ENCODE peak calls at places on chromosomes 16 and 17, in eight cellular contexts. K, H, Y, E, Z, L, I and N are unnamed samples. For H3K4me1 and H3K36me3, the result is how much of the 10 kb centered on the place peaks cover.

GRCh38 chr17:10177921-10178788 is 20.3 kb downstream of the GAS7 start:
- DNase-seq in E (peak), I (no peak), H (no peak), K (no peak), Z (no peak), Y (no peak), L (peak), N (no peak)

GRCh38 chr17:7932949-7933348 is 943 bp downstream of the CNTROB start:
- DNase-seq in Z (peak), E (peak), L (peak), I (no peak), K (peak), Y (no peak), H (no peak), N (peak)

GRCh38 chr16:14121135-14121534 is 50.0 kb downstream of the MRTFB start:
- DNase-seq in Y (no peak), K (no peak), H (no peak), Z (no peak), E (no peak), L (no peak), I (no peak), N (no peak)

GRCh38 chr17:17300624-17301568 is 2.3 kb upstream of the NT5M start:
- DNase-seq in E (peak), L (peak), H (peak), Z (peak), Y (no peak), K (peak), I (peak), N (peak)

GRCh38 chr17:17109896-17110295 is 67.6 kb downstream of the MPRIP start:
- DNase-seq in Y (peak), I (no peak), E (no peak), K (peak), H (no peak), L (no peak), Z (peak), N (peak)

GRCh38 chr16:73171380-73171779 is 123.5 kb upstream of the ZFHX3 start:
- DNase-seq in L (no peak), K (peak), I (no peak), E (no peak), Y (no peak), H (no peak), Z (no peak), N (no peak)

GRCh38 chr17:73628642-73629552 is 15.3 kb downstream of the SDK2 start:
- DNase-seq in I (no peak), E (no peak), H (no peak), K (no peak), L (no peak), Y (no peak), Z (no peak), N (no peak)

GRCh38 chr17:78314683-78315354 is 45.1 kb downstream of the SOCS3 start:
- DNase-seq in H (no peak), L (no peak), I (no peak), E (no peak), Y (no peak), K (no peak), Z (no peak), N (no peak)

GRCh38 chr17:11981862-11982261 is 15.4 kb downstream of the ZNF18 start:
- DNase-seq in E (no peak), K (no peak), I (no peak), L (no peak), Y (no peak), H (no peak), Z (no peak), N (no peak)

GRCh38 chr17:17506893-17507464 is 10.8 kb upstream of the RASD1 start:
- DNase-seq in E (no peak), I (no peak), Y (no peak), L (peak), Z (no peak), H (no peak), K (no peak), N (peak)

GRCh38 chr17:75344664-75345063 is 55.4 kb upstream of the SLC25A19 start:
- DNase-seq in H (no peak), L (no peak), E (peak), Z (no peak), K (no peak), I (no peak), Y (no peak), N (no peak)

GRCh38 chr17:68199837-68200688 is 47.8 kb upstream of the AMZ2 start:
- DNase-seq in Z (peak), H (no peak), I (peak), K (no peak), Y (no peak), E (no peak), L (no peak), N (no peak)

GRCh38 chr16:78599271-78599670 is 499.8 kb downstream of the WWOX start:
- DNase-seq in K (no peak), L (no peak), Z (no peak), Y (no peak), I (no peak), E (no peak), H (no peak), N (no peak)

GRCh38 chr17:82277851-82278250 is 4.4 kb upstream of the CSNK1D start:
- DNase-seq in I (no peak), H (no peak), E (no peak), Y (no peak), K (no peak), L (no peak), Z (no peak), N (no peak)

GRCh38 chr16:50861926-50862325 is 120.0 kb downstream of the CYLD start:
- DNase-seq in H (no peak), K (no peak), Z (no peak), E (peak), I (no peak), L (no peak), Y (no peak), N (no peak)

GRCh38 chr16:75491876-75492275 is 3.4 kb downstream of the CHST6 start:
- DNase-seq in I (no peak), K (no peak), Y (no peak), Z (no peak), L (no peak), H (no peak), E (no peak), N (no peak)

GRCh38 chr16:89152831-89153700 is 18.5 kb upstream of the CDH15 start:
- DNase-seq in K (no peak), I (no peak), Z (no peak), H (no peak), E (no peak), Y (no peak), L (peak), N (no peak)

GRCh38 chr17:4827399-4827798 is 5.7 kb upstream of the MINK1 start:
- DNase-seq in E (no peak), H (no peak), I (no peak), L (no peak), Z (no peak), K (no peak), Y (no peak), N (no peak)

GRCh38 chr17:29179232-29180036 is 764 bp downstream of the MYO18A start:
- DNase-seq in I (peak), L (peak), H (no peak), Z (peak), Y (no peak), K (peak), E (no peak), N (peak)

GRCh38 chr16:31149332-31149731 is 534 bp downstream of the PRSS36 start:
- DNase-seq in L (no peak), Y (no peak), H (no peak), K (peak), E (no peak), I (no peak), Z (no peak), N (no peak)

GRCh38 chr17:69539781-69540319 is 125.4 kb downstream of the MAP2K6 start:
- DNase-seq in Z (no peak), K (no peak), H (no peak), L (no peak), Y (no peak), E (peak), I (no peak), N (no peak)

GRCh38 chr17:71937914-71938313 is 182.9 kb upstream of the SOX9 start:
- DNase-seq in H (no peak), K (no peak), Z (no peak), E (no peak), L (no peak), Y (no peak), I (no peak), N (no peak)

GRCh38 chr17:71938340-71939010 is 182.3 kb upstream of the SOX9 start:
- DNase-seq in H (no peak), K (no peak), Y (no peak), L (no peak), I (no peak), Z (no peak), E (no peak), N (no peak)

GRCh38 chr17:71936977-71937376 is 183.8 kb upstream of the SOX9 start:
- DNase-seq in Y (no peak), L (no peak), I (no peak), H (no peak), Z (no peak), E (no peak), K (no peak), N (no peak)

GRCh38 chr17:71941920-71942319 is 178.9 kb upstream of the SOX9 start:
- DNase-seq in K (peak), Y (no peak), L (no peak), I (no peak), E (no peak), Z (no peak), H (no peak), N (no peak)

GRCh38 chr17:71942626-71943025 is 178.2 kb upstream of the SOX9 start:
- DNase-seq in K (peak), I (no peak), Y (no peak), H (no peak), E (no peak), Z (no peak), L (no peak), N (no peak)
- H3K4me1 ChIP-seq in K (under half), I (under half), Y (under half), H (under half), E (under half), Z (under half), L (under half), N (under half)

GRCh38 chr17:66811683-66812054 is 23.2 kb upstream of the CACNG5 start:
- DNase-seq in E (no peak), K (no peak), Z (no peak), Y (no peak), L (no peak), H (no peak), I (no peak), N (no peak)

GRCh38 chr17:66813314-66813713 is 21.6 kb upstream of the CACNG5 start:
- DNase-seq in Y (no peak), E (no peak), L (no peak), Z (no peak), I (no peak), H (no peak), K (no peak), N (no peak)

GRCh38 chr17:66814026-66814425 is 20.9 kb upstream of the CACNG5 start:
- DNase-seq in I (no peak), Y (no peak), E (no peak), H (no peak), L (no peak), Z (no peak), K (no peak), N (no peak)

GRCh38 chr17:66810951-66811682 is 23.8 kb upstream of the CACNG5 start:
- DNase-seq in H (no peak), Z (no peak), K (no peak), Y (no peak), I (no peak), L (no peak), E (no peak), N (no peak)

DNA sequence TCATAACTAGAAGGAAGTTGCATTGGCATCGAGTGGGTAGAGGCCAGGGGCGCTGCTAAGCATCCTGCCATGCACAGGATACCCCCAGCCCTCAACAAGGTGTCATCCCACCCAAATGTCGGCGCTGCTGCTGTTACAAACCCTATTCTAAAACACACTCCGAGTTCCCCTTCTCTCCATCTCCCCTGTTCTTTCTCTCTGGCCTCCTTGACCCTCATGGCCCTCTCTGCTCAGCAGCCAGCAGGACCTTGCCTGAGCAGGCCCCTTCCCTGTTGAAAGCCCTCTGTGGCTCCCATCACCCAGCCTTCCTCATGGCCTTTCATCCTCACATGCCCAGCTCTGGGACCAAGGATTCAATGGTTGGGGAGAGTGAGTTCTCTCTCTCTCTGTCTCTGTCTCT is 22.3 kb upstream of the CACNG5 start:
- DNase-seq in E (no peak), L (no peak), H (no peak), K (no peak), I (no peak), Z (no peak), Y (no peak), N (no peak)
- H3K27ac ChIP-seq in E (no peak), L (no peak), H (no peak), K (no peak), I (no peak), Z (no peak), Y (no peak), N (no peak)

DNA sequence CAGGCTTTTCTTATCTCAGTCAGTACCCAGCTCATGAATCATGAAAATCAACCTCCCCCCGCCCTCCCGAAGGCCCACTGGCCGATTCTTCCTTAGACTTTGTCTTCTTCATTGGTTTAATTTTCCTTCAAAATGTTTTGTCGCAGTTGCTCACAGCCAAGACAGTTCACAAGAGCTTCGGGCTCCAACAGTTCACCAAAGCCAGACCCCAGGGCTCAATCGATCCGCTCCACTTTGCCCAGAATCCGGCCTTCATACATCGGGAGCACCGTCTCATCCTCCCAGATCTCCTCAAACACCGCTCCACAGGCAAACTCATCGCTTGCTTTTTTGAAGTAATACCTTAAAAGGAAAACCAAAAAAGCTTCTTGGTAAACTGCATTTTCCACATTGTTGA is 31.7 kb downstream of the AXIN2 start:
- DNase-seq in H (no peak), E (no peak), K (no peak), Y (no peak), L (no peak), Z (no peak), I (no peak), N (no peak)
- H3K36me3 ChIP-seq in H (under half), E (under half), K (under half), Y (under half), L (under half), Z (under half), I (under half), N (under half)

DNA sequence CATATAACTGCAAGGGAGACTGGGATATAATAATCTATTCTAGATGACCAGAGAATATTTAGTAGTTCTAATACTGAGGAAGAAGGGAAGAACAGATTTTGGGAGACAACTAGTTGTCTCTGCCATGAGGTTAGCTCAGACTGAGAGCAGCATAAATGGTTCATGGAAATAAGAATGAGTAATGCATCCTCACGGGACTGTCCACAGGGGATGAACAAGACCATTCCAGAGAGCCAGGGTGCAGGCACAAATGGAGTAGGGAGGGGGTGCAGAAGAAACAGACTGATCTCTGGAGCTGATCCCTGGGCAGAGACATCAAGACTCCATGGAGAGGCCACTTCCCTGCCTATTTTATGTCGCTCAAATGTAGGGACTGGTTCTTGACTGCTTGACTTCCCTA is 30.4 kb downstream of the NLRC5 start:
- DNase-seq in K (no peak), H (no peak), L (no peak), I (no peak), E (no peak), Z (no peak), Y (no peak), N (no peak)
- H3K4me1 ChIP-seq in K (under half), H (under half), L (under half), I (under half), E (under half), Z (under half), Y (under half), N (under half)

GRCh38 chr17:59380474-59380873 is 49.0 kb downstream of the YPEL2 start:
- DNase-seq in L (no peak), Z (no peak), I (no peak), E (no peak), K (no peak), H (no peak), Y (no peak), N (no peak)
- H3K27ac ChIP-seq in L (peak), Z (no peak), I (peak), E (no peak), K (peak), H (no peak), Y (peak), N (peak)

GRCh38 chr16:2527071-2527783 is 4.0 kb downstream of the CEMP1 start:
- DNase-seq in K (no peak), Y (no peak), L (no peak), H (no peak), I (no peak), Z (no peak), E (no peak), N (no peak)

GRCh38 chr16:2529061-2529931 is 1.9 kb downstream of the CEMP1 start:
- DNase-seq in Y (no peak), H (no peak), E (peak), I (no peak), Z (no peak), L (peak), K (no peak), N (peak)

GRCh38 chr16:2528161-2529060 is 2.8 kb downstream of the CEMP1 start:
- DNase-seq in Z (no peak), E (no peak), L (no peak), I (no peak), Y (no peak), K (no peak), H (no peak), N (no peak)

GRCh38 chr16:2526135-2526534 is 5.1 kb downstream of the CEMP1 start:
- DNase-seq in E (no peak), L (no peak), H (no peak), Z (no peak), K (no peak), I (no peak), Y (no peak), N (no peak)

DNA sequence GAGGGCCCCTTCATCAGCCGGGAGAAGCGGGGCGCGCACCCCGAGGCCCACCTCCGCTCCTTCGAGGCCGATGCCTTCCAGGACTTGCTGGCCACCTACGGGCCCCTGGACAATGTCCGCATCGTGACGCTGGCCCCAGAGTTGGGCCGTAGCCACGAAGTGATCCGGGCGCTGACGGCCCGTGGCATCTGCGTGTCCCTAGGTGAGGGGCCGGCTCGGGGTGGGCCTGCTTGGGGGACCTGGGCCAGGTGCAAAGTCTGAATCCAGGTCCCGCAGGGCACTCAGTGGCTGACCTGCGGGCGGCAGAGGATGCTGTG is 3.5 kb downstream of the CEMP1 start:
- DNase-seq in L (no peak), H (no peak), K (no peak), Y (no peak), Z (no peak), I (no peak), E (no peak), N (peak)
- H3K36me3 ChIP-seq in L (under half), H (under half), K (under half), Y (under half), Z (under half), I (under half), E (half or more), N (under half)

GRCh38 chr17:39706383-39706782 is 6.5 kb downstream of the ERBB2 start:
- DNase-seq in E (no peak), Y (no peak), Z (no peak), I (no peak), K (no peak), L (no peak), H (no peak), N (no peak)

GRCh38 chr17:39705786-39706348 is 6.0 kb downstream of the ERBB2 start:
- DNase-seq in L (no peak), Y (no peak), I (peak), E (no peak), H (no peak), Z (peak), K (peak), N (peak)

GRCh38 chr17:39709319-39709997 is 9.6 kb downstream of the ERBB2 start:
- DNase-seq in L (no peak), H (no peak), Y (no peak), I (no peak), Z (no peak), E (no peak), K (no peak), N (peak)

GRCh38 chr17:39704821-39705551 is 5.1 kb downstream of the ERBB2 start:
- DNase-seq in K (no peak), E (peak), Z (no peak), H (no peak), L (no peak), Y (no peak), I (no peak), N (peak)

DNA sequence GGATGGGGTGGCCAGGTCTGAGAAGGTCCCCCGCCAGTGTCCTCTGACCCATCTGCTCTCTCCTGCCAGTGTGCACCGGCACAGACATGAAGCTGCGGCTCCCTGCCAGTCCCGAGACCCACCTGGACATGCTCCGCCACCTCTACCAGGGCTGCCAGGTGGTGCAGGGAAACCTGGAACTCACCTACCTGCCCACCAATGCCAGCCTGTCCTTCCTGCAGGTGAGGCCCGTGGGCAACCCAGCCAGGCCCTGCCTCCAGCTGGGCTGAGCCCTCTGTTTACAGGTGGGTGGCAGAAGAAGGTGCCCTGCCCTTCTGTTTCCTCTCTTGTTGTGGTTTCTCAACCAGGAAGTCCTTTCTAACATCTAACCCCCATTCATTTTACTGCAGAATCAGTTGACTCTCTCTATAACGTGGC is 7.1 kb downstream of the ERBB2 start:
- DNase-seq in H (no peak), E (no peak), Z (no peak), Y (no peak), K (peak), L (no peak), I (no peak), N (peak)
- H3K4me1 ChIP-seq in H (under half), E (under half), Z (half or more), Y (under half), K (under half), L (under half), I (half or more), N (under half)

GRCh38 chr16:8655184-8655717 is 19.2 kb upstream of the ABAT start:
- DNase-seq in E (peak), Z (peak), I (peak), K (peak), Y (no peak), L (no peak), H (no peak), N (no peak)
- H3K27ac ChIP-seq in E (no peak), Z (no peak), I (no peak), K (no peak), Y (no peak), L (no peak), H (no peak), N (no peak)

GRCh38 chr16:12082207-12082606 is 105.7 kb downstream of the SNX29 start:
- DNase-seq in E (no peak), H (no peak), L (no peak), K (no peak), I (no peak), Y (no peak), Z (peak), N (peak)
- H3K36me3 ChIP-seq in E (under half), H (under half), L (under half), K (under half), I (under half), Y (under half), Z (under half), N (under half)